ENCODE peak calls at places on chromosomes 3 and 15, in seven cellular contexts. E is adrenal gland, Z is uterus, L is Peyer's patch, T is body of pancreas, C is gastrocnemius medialis, R is heart left ventricle. P is an unnamed sample.
A peak's percentile ranks its signal among the peaks of the same experiment; 100 is the strongest.

GRCh38 chr3:170599083-170599482 is 13.2 kb upstream of the SLC7A14 start:
- DNase-seq in C (no peak), R (no peak), Z (no peak), E (no peak), T (no peak), L (no peak), P (no peak)

GRCh38 chr15:55775316-55775715 is 32.4 kb upstream of the PRTG start:
- DNase-seq in R (no peak), E (no peak), L (no peak), C (no peak), T (no peak), Z (no peak), P (peak; percentile 79)

GRCh38 chr3:131178710-131179375 is 152.2 kb downstream of the NEK11 start:
- DNase-seq in C (no peak), E (peak; percentile 21), Z (no peak), R (no peak), T (no peak), L (no peak), P (no peak)

GRCh38 chr3:52372822-52373504 is 56.8 kb downstream of the DNAH1 start:
- DNase-seq in T (no peak), L (peak; percentile 78), Z (no peak), R (peak; percentile 49), C (no peak), E (no peak), P (no peak)

GRCh38 chr3:29465836-29466235 is 185.0 kb downstream of the RBMS3 start:
- DNase-seq in R (no peak), Z (no peak), C (no peak), L (no peak), E (no peak), T (no peak), P (no peak)

GRCh38 chr3:198107840-198108734 is 148.1 kb downstream of the LMLN start:
- DNase-seq in L (no peak), Z (no peak), T (peak; percentile 22), E (no peak), C (no peak), R (no peak), P (no peak)

GRCh38 chr15:39403674-39404117 is 177.2 kb upstream of the THBS1 start:
- DNase-seq in T (no peak), C (no peak), E (no peak), R (no peak), Z (no peak), L (no peak), P (no peak)

GRCh38 chr15:98744506-98744905 is 96.2 kb downstream of the IGF1R start:
- DNase-seq in C (no peak), L (no peak), E (no peak), T (no peak), Z (no peak), R (no peak), P (no peak)

GRCh38 chr3:46617941-46618340 is 5.6 kb downstream of the FAM240A start:
- DNase-seq in E (no peak), T (no peak), C (no peak), Z (no peak), L (no peak), R (no peak), P (no peak)

GRCh38 chr3:25478964-25479726 is 51.1 kb downstream of the RARB start:
- DNase-seq in L (no peak), R (no peak), T (no peak), C (no peak), Z (no peak), E (no peak), P (no peak)

GRCh38 chr3:113552851-113553250 is 20.5 kb downstream of the SIDT1 start:
- DNase-seq in Z (no peak), L (no peak), C (no peak), T (no peak), R (no peak), E (no peak), P (no peak)

GRCh38 chr3:136197159-136197715 is 1.1 kb upstream of the MSL2 start:
- DNase-seq in E (no peak), Z (no peak), R (no peak), T (no peak), C (no peak), L (no peak), P (no peak)

GRCh38 chr3:187290561-187290960 is 976 bp downstream of the MASP1 start:
- DNase-seq in L (no peak), C (no peak), E (no peak), Z (no peak), T (no peak), R (no peak), P (no peak)

GRCh38 chr3:187288176-187288893 is 3.2 kb downstream of the MASP1 start:
- DNase-seq in Z (no peak), C (no peak), T (no peak), L (no peak), R (peak; percentile 49), E (peak; percentile 23), P (no peak)

GRCh38 chr3:187291001-187291511 is 481 bp downstream of the MASP1 start:
- DNase-seq in E (peak; percentile 22), C (peak; percentile 23), R (no peak), T (peak; percentile 15), Z (peak; percentile 60), L (no peak), P (no peak)

GRCh38 chr3:187287231-187287630 is 4.3 kb downstream of the MASP1 start:
- DNase-seq in E (no peak), Z (no peak), R (no peak), C (no peak), L (no peak), T (no peak), P (no peak)

DNA sequence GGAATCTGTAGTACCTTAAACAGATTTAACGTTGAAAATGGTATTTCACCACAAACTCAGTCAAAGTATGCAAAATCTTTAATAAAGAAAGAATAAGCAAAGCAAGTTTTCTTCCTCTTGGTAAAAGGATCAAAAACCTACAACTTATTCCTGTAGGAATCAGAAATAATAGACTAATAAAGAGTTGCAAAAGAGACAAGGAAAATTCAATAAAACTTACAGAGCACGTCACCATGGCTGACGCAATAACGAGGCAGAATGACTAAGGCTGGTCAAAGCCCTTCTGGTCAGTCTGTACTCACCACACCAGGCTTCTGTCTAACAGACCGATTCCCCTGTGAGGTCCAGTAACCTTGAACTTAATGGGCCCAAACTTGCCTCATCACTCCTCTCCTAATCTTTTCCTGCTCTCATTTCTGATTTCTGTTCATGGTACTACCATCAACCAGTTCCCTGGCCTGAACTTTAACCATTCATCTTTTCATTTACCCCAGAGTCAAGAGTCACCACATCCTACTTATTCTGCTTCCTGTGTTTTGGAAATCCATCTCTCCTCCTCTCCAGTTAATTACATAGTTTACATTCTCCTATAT is 5.0 kb downstream of the MASP1 start:
- DNase-seq in T (no peak), Z (peak; percentile 80), E (peak; percentile 23), C (peak; percentile 35), R (no peak), L (no peak), P (no peak)
- H3K36me3 ChIP-seq in T (no peaks in the 10 kb centered on the region), Z (no peaks in the 10 kb centered on the region), E (no peaks in the 10 kb centered on the region), C (no peaks in the 10 kb centered on the region), R (peaks cover 31% of the 10 kb centered on the region), L (no peaks in the 10 kb centered on the region), P (no peaks in the 10 kb centered on the region)

DNA sequence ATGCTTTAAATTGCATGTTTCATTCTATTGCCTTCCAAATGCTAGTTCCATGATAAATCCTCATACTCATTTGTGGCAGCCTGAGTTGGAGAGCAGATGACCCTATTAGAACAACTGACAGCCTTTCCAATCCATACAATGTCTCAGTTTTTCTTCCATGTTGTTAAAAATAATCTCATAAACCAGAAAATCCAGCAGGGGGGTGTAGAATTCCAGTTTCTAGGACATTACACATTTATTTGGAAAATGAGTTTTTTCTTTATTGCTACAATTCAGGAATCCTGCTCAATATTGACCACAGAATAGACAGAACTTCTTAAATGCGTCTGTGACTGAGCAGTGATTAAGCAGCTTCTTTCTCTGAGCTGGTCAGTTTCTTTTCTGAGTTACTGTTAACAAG is 174.2 kb upstream of the ATP10A start:
- DNase-seq in T (no peak), Z (no peak), R (no peak), C (no peak), L (no peak), E (no peak), P (no peak)
- TF ChIP-seq CTCF in T (peak; percentile 20), Z (no peak), R (no peak), C (no peak), L (no peak), E (peak; percentile 23), P (peak; percentile 49)

DNA sequence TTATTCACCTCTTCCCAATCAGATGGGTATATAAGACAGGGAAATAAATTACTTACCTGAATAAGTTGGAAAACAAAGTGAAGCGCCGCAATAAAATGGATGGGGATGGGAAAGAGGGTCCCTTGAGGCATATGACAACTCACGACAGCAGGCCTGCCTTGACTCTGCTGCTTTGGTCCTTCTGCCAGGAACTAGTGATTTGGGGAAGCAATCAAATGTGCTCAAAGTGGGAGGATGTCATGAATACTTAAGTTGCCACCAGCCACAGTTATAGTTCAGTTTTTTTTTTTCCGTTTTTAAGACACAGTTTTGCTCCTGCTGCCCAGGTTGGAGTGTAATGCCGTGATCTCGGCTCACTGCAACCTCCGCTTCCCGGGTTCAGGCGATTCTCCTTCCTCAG is 4.6 kb downstream of the PARL start:
- DNase-seq in C (no peak), R (no peak), L (no peak), E (no peak), T (no peak), Z (no peak), P (no peak)
- H3K4me1 ChIP-seq in C (peaks cover 21% of the 10 kb centered on the region), R (no peaks in the 10 kb centered on the region), L (peaks cover 12% of the 10 kb centered on the region), E (peaks cover 23% of the 10 kb centered on the region), T (peaks cover 18% of the 10 kb centered on the region), Z (no peaks in the 10 kb centered on the region), P (peaks cover 12% of the 10 kb centered on the region)

DNA sequence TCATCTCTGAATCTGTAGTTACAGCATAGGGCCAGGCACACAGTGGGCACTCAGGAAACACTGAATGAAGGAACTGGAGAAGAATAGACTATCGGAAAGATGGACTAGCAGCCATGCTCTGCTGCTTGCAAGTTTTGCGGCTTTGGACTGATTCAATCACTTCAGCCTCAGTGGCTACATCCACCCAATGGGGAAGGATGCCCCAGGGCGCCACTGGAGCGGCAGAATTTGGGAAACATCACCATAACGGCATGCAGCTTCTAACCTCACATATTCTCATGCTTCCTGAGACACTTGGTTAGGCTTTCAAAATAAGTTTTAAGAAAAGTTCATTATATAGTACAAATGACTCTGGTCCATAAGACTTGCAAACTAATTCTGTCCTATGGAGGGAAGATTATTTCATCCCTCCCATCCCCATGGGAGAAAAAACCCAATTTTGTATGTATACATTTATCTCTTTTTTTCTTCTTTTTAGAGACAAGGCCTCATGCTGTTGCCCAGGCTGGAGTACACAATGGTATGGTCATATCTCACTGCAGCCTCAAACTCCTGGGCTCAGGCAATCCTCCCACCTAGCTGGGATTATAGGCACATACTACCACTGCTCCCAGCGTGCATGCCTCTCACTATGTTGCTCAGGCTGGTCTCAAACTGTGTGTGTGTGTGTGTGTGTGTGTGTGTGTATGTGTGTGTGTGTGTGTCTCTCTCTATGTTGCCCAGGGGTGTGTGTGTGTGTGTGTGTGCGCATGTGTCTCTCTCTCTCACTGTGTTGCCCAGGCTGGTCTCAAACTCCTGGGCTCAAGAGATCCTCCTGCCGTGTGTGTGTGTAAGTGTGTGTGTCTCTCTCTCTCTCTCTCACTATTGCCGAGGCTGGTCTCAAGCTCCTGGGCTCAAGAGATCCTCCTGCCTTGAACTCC is 4.1 kb upstream of the FANCD2 start:
- DNase-seq in Z (no peak), E (no peak), L (no peak), R (no peak), T (no peak), C (no peak), P (no peak)
- H3K36me3 ChIP-seq in Z (no peaks in the 10 kb centered on the region), E (peaks cover 26% of the 10 kb centered on the region), L (no peaks in the 10 kb centered on the region), R (peaks cover 62% of the 10 kb centered on the region), T (no peaks in the 10 kb centered on the region), C (no peaks in the 10 kb centered on the region), P (peaks cover 39% of the 10 kb centered on the region)

GRCh38 chr3:161100994-161101393 is 4.2 kb downstream of the B3GALNT1 start:
- DNase-seq in R (peak; percentile 43), C (no peak), T (peak; percentile 12), L (no peak), E (no peak), Z (no peak), P (no peak)

GRCh38 chr3:161101609-161102008 is 3.5 kb downstream of the B3GALNT1 start:
- DNase-seq in L (no peak), Z (no peak), C (no peak), T (no peak), E (no peak), R (no peak), P (no peak)

GRCh38 chr3:161096771-161097367 is 8.3 kb downstream of the B3GALNT1 start:
- DNase-seq in C (no peak), R (no peak), T (peak; percentile 56), L (no peak), Z (no peak), E (no peak), P (no peak)
- TF ChIP-seq CTCF in C (no peak), R (peak; percentile 33), T (peak; percentile 44), L (no peak), Z (no peak), E (no peak), P (peak; percentile 57)

P was measured in RWPE2.